ENCODE peak calls at places on chromosomes 2 and 18, in six cellular contexts. One of them, this sample, is unnamed.

GRCh38 chr2:17506736-17507616 is 11.3 kb downstream of the RAD51AP2 start:
- DNase-seq in HFFc6: no peak
- DNase-seq in mucosa of descending colon: no peak
- DNase-seq in AG09309: no peak
- DNase-seq in OCI-LY7: no peak
- DNase-seq in ascending aorta: no peak
- DNase-seq in this sample: no peak

GRCh38 chr2:47354013-47354816 is 48.7 kb upstream of the MSH2 start:
- DNase-seq in ascending aorta: no peak
- DNase-seq in AG09309: no peak
- DNase-seq in HFFc6: peak
- DNase-seq in OCI-LY7: no peak
- DNase-seq in mucosa of descending colon: peak
- DNase-seq in this sample: no peak

GRCh38 chr2:107740300-107740699 is 86.4 kb upstream of the RGPD4 start:
- DNase-seq in AG09309: no peak
- DNase-seq in OCI-LY7: no peak
- DNase-seq in HFFc6: no peak
- DNase-seq in ascending aorta: no peak
- DNase-seq in mucosa of descending colon: no peak
- DNase-seq in this sample: no peak

GRCh38 chr2:161912154-161912553 is 161.9 kb downstream of the DPP4 start:
- DNase-seq in mucosa of descending colon: no peak
- DNase-seq in HFFc6: no peak
- DNase-seq in OCI-LY7: no peak
- DNase-seq in AG09309: no peak
- DNase-seq in ascending aorta: no peak
- DNase-seq in this sample: no peak

GRCh38 chr2:1997976-1998375 is 253.7 kb upstream of the PXDN start:
- DNase-seq in mucosa of descending colon: no peak
- DNase-seq in OCI-LY7: no peak
- DNase-seq in AG09309: no peak
- DNase-seq in ascending aorta: no peak
- DNase-seq in HFFc6: no peak
- DNase-seq in this sample: no peak

GRCh38 chr2:144504191-144504590 is 15.7 kb downstream of the ZEB2 start:
- DNase-seq in OCI-LY7: no peak
- DNase-seq in mucosa of descending colon: no peak
- DNase-seq in AG09309: no peak
- DNase-seq in ascending aorta: no peak
- DNase-seq in HFFc6: no peak
- DNase-seq in this sample: no peak

GRCh38 chr2:191265311-191266170 is 20.3 kb downstream of the MYO1B start:
- DNase-seq in ascending aorta: no peak
- DNase-seq in mucosa of descending colon: peak
- DNase-seq in HFFc6: peak
- DNase-seq in OCI-LY7: no peak
- DNase-seq in AG09309: no peak
- DNase-seq in this sample: no peak

GRCh38 chr2:19883486-19883885 is 18.3 kb downstream of the TTC32 start:
- DNase-seq in AG09309: no peak
- DNase-seq in ascending aorta: no peak
- DNase-seq in HFFc6: no peak
- DNase-seq in OCI-LY7: no peak
- DNase-seq in mucosa of descending colon: no peak
- DNase-seq in this sample: no peak

GRCh38 chr18:3623769-3624545 is 174.0 kb downstream of the TGIF1 start:
- DNase-seq in mucosa of descending colon: peak
- DNase-seq in AG09309: peak
- DNase-seq in ascending aorta: peak
- DNase-seq in OCI-LY7: no peak
- DNase-seq in HFFc6: peak
- DNase-seq in this sample: peak

GRCh38 chr2:117639401-117639800 is 175.1 kb upstream of the DDX18 start:
- DNase-seq in HFFc6: no peak
- DNase-seq in AG09309: no peak
- DNase-seq in mucosa of descending colon: no peak
- DNase-seq in OCI-LY7: no peak
- DNase-seq in ascending aorta: no peak
- DNase-seq in this sample: no peak

GRCh38 chr18:77524909-77525308 is 275.3 kb downstream of the GALR1 start:
- DNase-seq in OCI-LY7: no peak
- DNase-seq in AG09309: no peak
- DNase-seq in ascending aorta: no peak
- DNase-seq in HFFc6: no peak
- DNase-seq in mucosa of descending colon: no peak
- DNase-seq in this sample: no peak

GRCh38 chr2:25000503-25001328 is 29.0 kb upstream of the DNAJC27 start:
- DNase-seq in mucosa of descending colon: no peak
- DNase-seq in OCI-LY7: no peak
- DNase-seq in ascending aorta: no peak
- DNase-seq in AG09309: no peak
- DNase-seq in HFFc6: peak
- DNase-seq in this sample: peak

GRCh38 chr2:240810621-240811020 is 9.4 kb downstream of the KIF1A start:
- DNase-seq in HFFc6: no peak
- DNase-seq in OCI-LY7: no peak
- DNase-seq in AG09309: no peak
- DNase-seq in ascending aorta: no peak
- DNase-seq in mucosa of descending colon: no peak
- DNase-seq in this sample: no peak

GRCh38 chr18:398866-399637 is 101.4 kb downstream of the COLEC12 start:
- DNase-seq in AG09309: no peak
- DNase-seq in HFFc6: no peak
- DNase-seq in mucosa of descending colon: no peak
- DNase-seq in OCI-LY7: no peak
- DNase-seq in ascending aorta: no peak
- DNase-seq in this sample: no peak

GRCh38 chr2:241017228-241017940 is 19.0 kb downstream of the SNED1 start:
- DNase-seq in ascending aorta: no peak
- DNase-seq in HFFc6: no peak
- DNase-seq in mucosa of descending colon: no peak
- DNase-seq in OCI-LY7: no peak
- DNase-seq in AG09309: no peak
- DNase-seq in this sample: no peak

GRCh38 chr2:204298426-204298825 is 246.8 kb upstream of the PARD3B start:
- DNase-seq in OCI-LY7: no peak
- DNase-seq in ascending aorta: no peak
- DNase-seq in HFFc6: no peak
- DNase-seq in AG09309: no peak
- DNase-seq in mucosa of descending colon: peak
- DNase-seq in this sample: no peak

GRCh38 chr18:11948852-11949523 is 32.3 kb upstream of the IMPA2 start:
- DNase-seq in HFFc6: peak
- DNase-seq in OCI-LY7: no peak
- DNase-seq in mucosa of descending colon: no peak
- DNase-seq in ascending aorta: no peak
- DNase-seq in AG09309: no peak
- DNase-seq in this sample: no peak

GRCh38 chr2:216911886-216912285 is 52.0 kb upstream of the TNP1 start:
- DNase-seq in ascending aorta: no peak
- DNase-seq in OCI-LY7: no peak
- DNase-seq in AG09309: peak
- DNase-seq in HFFc6: peak
- DNase-seq in mucosa of descending colon: no peak
- DNase-seq in this sample: no peak

GRCh38 chr2:119478188-119479065 is 45.9 kb downstream of the SCTR start:
- DNase-seq in mucosa of descending colon: no peak
- DNase-seq in ascending aorta: no peak
- DNase-seq in HFFc6: no peak
- DNase-seq in OCI-LY7: no peak
- DNase-seq in AG09309: no peak
- DNase-seq in this sample: no peak

GRCh38 chr2:1707771-1708351 is 36.5 kb downstream of the PXDN start:
- DNase-seq in OCI-LY7: no peak
- DNase-seq in AG09309: no peak
- DNase-seq in mucosa of descending colon: peak
- DNase-seq in ascending aorta: no peak
- DNase-seq in HFFc6: peak
- DNase-seq in this sample: peak

GRCh38 chr2:235577404-235578330 is 83.8 kb downstream of the AGAP1 start:
- DNase-seq in mucosa of descending colon: no peak
- DNase-seq in AG09309: no peak
- DNase-seq in OCI-LY7: no peak
- DNase-seq in ascending aorta: no peak
- DNase-seq in HFFc6: no peak
- DNase-seq in this sample: peak

GRCh38 chr2:68936889-68937288 is 15.8 kb downstream of the GKN2 start:
- DNase-seq in mucosa of descending colon: no peak
- DNase-seq in ascending aorta: no peak
- DNase-seq in AG09309: no peak
- DNase-seq in HFFc6: peak
- DNase-seq in OCI-LY7: no peak
- DNase-seq in this sample: no peak

GRCh38 chr2:37318401-37318800 is 6.2 kb downstream of the PRKD3 start:
- DNase-seq in ascending aorta: no peak
- DNase-seq in OCI-LY7: peak
- DNase-seq in mucosa of descending colon: no peak
- DNase-seq in HFFc6: peak
- DNase-seq in AG09309: no peak
- DNase-seq in this sample: peak

GRCh38 chr2:208039661-208040060 is 14.3 kb upstream of the PLEKHM3 start:
- DNase-seq in HFFc6: no peak
- DNase-seq in ascending aorta: no peak
- DNase-seq in mucosa of descending colon: no peak
- DNase-seq in AG09309: no peak
- DNase-seq in OCI-LY7: no peak
- DNase-seq in this sample: no peak

GRCh38 chr18:78727877-78728276 is 251.7 kb upstream of the SALL3 start:
- DNase-seq in mucosa of descending colon: no peak
- DNase-seq in ascending aorta: no peak
- DNase-seq in HFFc6: no peak
- DNase-seq in AG09309: no peak
- DNase-seq in OCI-LY7: no peak
- DNase-seq in this sample: no peak

DNA sequence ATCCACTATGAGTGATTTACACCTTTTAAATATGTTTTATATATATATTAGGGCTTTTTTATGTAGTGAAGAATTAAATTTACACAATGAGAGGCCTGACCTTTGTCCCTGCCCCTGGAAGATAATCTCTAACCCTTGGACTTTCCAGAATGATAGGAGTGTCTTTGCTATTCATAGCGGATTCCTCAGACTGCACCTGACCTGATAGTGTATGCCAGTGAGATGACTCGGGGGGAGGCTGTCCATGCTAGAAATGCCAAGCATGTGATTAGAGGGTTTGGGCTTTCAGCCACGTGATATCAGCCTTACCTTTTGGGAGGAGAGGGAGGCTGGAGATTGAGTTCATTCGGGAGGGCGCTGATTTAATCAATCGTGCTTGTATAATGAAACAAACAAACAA is 44.1 kb upstream of the LHCGR start:
- DNase-seq in HFFc6: no peak
- DNase-seq in mucosa of descending colon: no peak
- DNase-seq in ascending aorta: no peak
- DNase-seq in OCI-LY7: no peak
- DNase-seq in AG09309: no peak
- DNase-seq in this sample: no peak
- TF ChIP-seq CTCF in HFFc6: no peak
- TF ChIP-seq CTCF in mucosa of descending colon: no peak
- TF ChIP-seq CTCF in ascending aorta: no peak
- TF ChIP-seq CTCF in OCI-LY7: no peak
- TF ChIP-seq CTCF in AG09309: no peak
- TF ChIP-seq CTCF in this sample: no peak

DNA sequence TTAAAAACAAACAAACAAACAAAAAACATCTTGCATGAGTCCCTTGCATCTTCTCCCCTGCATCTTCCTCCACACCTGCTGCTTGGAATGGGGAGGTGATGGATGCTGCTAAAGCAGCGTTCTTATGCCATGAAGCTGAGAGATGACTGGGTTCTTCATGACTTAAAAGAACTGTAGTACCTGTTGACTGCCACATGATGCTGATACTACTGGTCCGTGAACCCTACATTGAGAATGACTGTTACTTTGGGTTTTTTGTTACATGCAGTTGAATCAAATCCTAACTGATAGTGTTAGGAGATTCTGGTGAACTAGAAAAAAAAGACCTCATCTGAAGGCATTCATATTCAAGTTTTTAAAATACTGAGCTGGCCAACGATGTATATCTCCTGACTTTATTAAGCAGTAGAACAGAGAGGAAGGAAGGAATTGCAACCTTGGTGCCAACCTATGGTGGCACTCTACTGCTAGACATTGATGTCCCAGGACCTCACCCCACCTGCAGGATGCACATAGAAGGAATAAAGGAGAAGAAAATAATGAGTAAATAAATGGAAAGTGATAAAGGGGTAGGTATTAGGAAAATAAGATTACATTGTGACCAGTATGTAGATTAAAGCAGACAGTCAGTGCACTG is 63.2 kb upstream of the SPAG16 start:
- DNase-seq in mucosa of descending colon: no peak
- DNase-seq in ascending aorta: no peak
- DNase-seq in HFFc6: no peak
- DNase-seq in AG09309: no peak
- DNase-seq in OCI-LY7: peak
- DNase-seq in this sample: no peak
- TF ChIP-seq CTCF in mucosa of descending colon: no peak
- TF ChIP-seq CTCF in ascending aorta: no peak
- TF ChIP-seq CTCF in HFFc6: peak
- TF ChIP-seq CTCF in AG09309: no peak
- TF ChIP-seq CTCF in OCI-LY7: peak
- TF ChIP-seq CTCF in this sample: no peak

DNA sequence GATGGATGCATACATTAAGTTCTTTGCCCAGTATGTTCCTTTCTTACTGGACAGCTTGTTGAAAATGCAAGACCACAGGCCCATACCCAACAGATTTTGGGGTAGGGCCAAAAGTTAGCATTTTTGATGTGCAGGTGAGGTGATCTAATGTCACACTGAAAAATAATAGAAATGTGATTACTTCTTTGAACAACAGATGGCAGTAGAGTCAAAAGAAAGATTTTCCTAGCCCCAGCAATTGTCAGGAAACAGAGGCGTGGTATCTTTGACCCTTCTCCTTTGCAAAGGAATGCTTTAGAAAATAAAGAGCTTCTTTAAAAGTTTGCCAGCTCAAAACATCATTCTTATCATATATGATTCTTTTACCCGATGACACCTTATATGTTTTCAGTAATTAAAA is 343.6 kb upstream of the SYT4 start:
- DNase-seq in ascending aorta: no peak
- DNase-seq in mucosa of descending colon: no peak
- DNase-seq in HFFc6: peak
- DNase-seq in AG09309: no peak
- DNase-seq in OCI-LY7: peak
- DNase-seq in this sample: no peak
- TF ChIP-seq CTCF in ascending aorta: peak
- TF ChIP-seq CTCF in mucosa of descending colon: peak
- TF ChIP-seq CTCF in HFFc6: peak
- TF ChIP-seq CTCF in AG09309: peak
- TF ChIP-seq CTCF in OCI-LY7: peak
- TF ChIP-seq CTCF in this sample: peak

DNA sequence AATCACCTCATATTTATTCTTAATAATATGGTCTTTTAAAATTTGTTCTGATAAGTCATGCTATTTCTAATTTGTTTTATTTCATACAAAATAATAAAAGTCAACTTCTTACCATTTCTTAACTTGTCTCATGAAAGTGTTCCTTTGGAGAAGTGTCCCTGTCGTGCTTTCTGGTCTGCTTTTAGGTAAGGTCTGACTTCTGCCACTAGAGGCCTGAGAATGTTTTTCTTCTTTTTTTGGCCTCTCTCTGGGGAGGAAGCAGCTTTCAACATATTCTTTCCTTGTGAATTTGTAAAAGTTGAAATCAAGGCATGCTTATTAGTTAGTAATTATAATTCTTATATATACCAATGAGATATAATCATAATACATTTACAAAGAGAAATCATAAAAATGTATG is 39.4 kb downstream of the MAP2 start:
- DNase-seq in AG09309: no peak
- DNase-seq in mucosa of descending colon: no peak
- DNase-seq in ascending aorta: no peak
- DNase-seq in OCI-LY7: no peak
- DNase-seq in HFFc6: no peak
- DNase-seq in this sample: no peak
- TF ChIP-seq CTCF in AG09309: no peak
- TF ChIP-seq CTCF in mucosa of descending colon: no peak
- TF ChIP-seq CTCF in ascending aorta: peak
- TF ChIP-seq CTCF in OCI-LY7: peak
- TF ChIP-seq CTCF in HFFc6: peak
- TF ChIP-seq CTCF in this sample: peak